ENCODE peak calls at places on chromosomes 12 and 14, in six cellular contexts. W is NCI-H526 treated with DMSO at 0.1 percent for 48 hours, X is kidney, Y is M059J, L is amniotic stem cell, R is NCI-H774. B is an unnamed sample.

GRCh38 chr12:104662203-104662602 is 205.5 kb downstream of the CHST11 start:
- DNase-seq in W (no peak), X (no peak), Y (no peak), L (no peak), R (no peak), B (no peak)

GRCh38 chr12:113874999-113875561 is 91.0 kb downstream of the RBM19 start:
- DNase-seq in W (no peak), X (no peak), Y (peak), L (no peak), R (no peak), B (no peak)

GRCh38 chr12:9883175-9883574 is 1.9 kb downstream of the KLRF2 start:
- DNase-seq in W (no peak), X (no peak), Y (no peak), L (no peak), R (no peak), B (no peak)

GRCh38 chr14:50679674-50680073 is 11.6 kb upstream of the SAV1 start:
- DNase-seq in W (peak), X (no peak), Y (no peak), L (no peak), R (no peak), B (no peak)

GRCh38 chr14:21268612-21269251 is 510 bp downstream of the HNRNPC start:
- DNase-seq in W (peak), X (no peak), Y (peak), L (peak), R (peak), B (no peak)

GRCh38 chr14:65101631-65102440 is 481 bp downstream of the MAX start:
- DNase-seq in W (no peak), X (peak), Y (no peak), L (no peak), R (no peak), B (peak)

GRCh38 chr12:71972441-71973074 is 33.9 kb downstream of the TPH2 start:
- DNase-seq in W (no peak), X (no peak), Y (no peak), L (no peak), R (peak), B (no peak)

GRCh38 chr14:103710771-103711392 is 4.4 kb downstream of the XRCC3 start:
- DNase-seq in W (peak), X (no peak), Y (no peak), L (no peak), R (no peak), B (no peak)

GRCh38 chr12:78361683-78362082 is 502.9 kb upstream of the SYT1 start:
- DNase-seq in W (no peak), X (no peak), Y (no peak), L (no peak), R (no peak), B (no peak)

GRCh38 chr12:92078167-92079053 is 67.2 kb downstream of the BTG1 start:
- DNase-seq in W (no peak), X (no peak), Y (peak), L (peak), R (no peak), B (no peak)

GRCh38 chr12:117134059-117134458 is 34.8 kb upstream of the TESC start:
- DNase-seq in W (no peak), X (no peak), Y (no peak), L (no peak), R (no peak), B (no peak)

GRCh38 chr12:16361142-16361783 is 13.8 kb downstream of the MGST1 start:
- DNase-seq in W (no peak), X (no peak), Y (no peak), L (no peak), R (no peak), B (no peak)

GRCh38 chr12:119659289-119659897 is 8.5 kb upstream of the PRKAB1 start:
- DNase-seq in W (no peak), X (no peak), Y (no peak), L (no peak), R (peak), B (no peak)

GRCh38 chr14:104282332-104283196 is 144.2 kb downstream of the KIF26A start:
- DNase-seq in W (no peak), X (peak), Y (no peak), L (no peak), R (no peak), B (peak)

GRCh38 chr12:81297606-81298005 is 219.7 kb downstream of the ACSS3 start:
- DNase-seq in W (no peak), X (no peak), Y (no peak), L (no peak), R (no peak), B (no peak)

B was measured in left cardiac atrium.